ENCODE peak calls at places on chromosome 13, in seven cellular contexts. A, Z, L, G, K, W and C are unnamed samples.

GRCh38 chr13:19791953-19792537 is 9.3 kb upstream of the PSPC1 start:
- DNase-seq in A (no peak), Z (no peak), L (no peak), G (no peak), K (no peak), W (peak), C (no peak)

GRCh38 chr13:79589605-79590511 is 108.9 kb downstream of the NDFIP2 start:
- DNase-seq in A (no peak), Z (no peak), L (no peak), G (no peak), K (peak), W (no peak), C (no peak)

GRCh38 chr13:46961719-46962118 is 64.9 kb upstream of the HTR2A start:
- DNase-seq in A (no peak), Z (no peak), L (peak), G (peak), K (peak), W (no peak), C (no peak)

GRCh38 chr13:95714142-95714832 is 37.3 kb downstream of the DNAJC3 start:
- DNase-seq in A (no peak), Z (peak), L (peak), G (no peak), K (peak), W (no peak), C (no peak)

GRCh38 chr13:93180376-93180966 is 46.1 kb upstream of the GPC6 start:
- DNase-seq in A (no peak), Z (no peak), L (peak), G (no peak), K (no peak), W (no peak), C (no peak)

GRCh38 chr13:94369862-94370491 is 109.5 kb downstream of the DCT start:
- DNase-seq in A (peak), Z (no peak), L (no peak), G (no peak), K (no peak), W (no peak), C (no peak)

GRCh38 chr13:61608138-61608537 is 192.5 kb upstream of the PCDH20 start:
- DNase-seq in A (no peak), Z (no peak), L (no peak), G (no peak), K (no peak), W (peak), C (no peak)

GRCh38 chr13:50618206-50618605 is 225.3 kb downstream of the DLEU7 start:
- DNase-seq in A (no peak), Z (no peak), L (no peak), G (no peak), K (no peak), W (no peak), C (no peak)

GRCh38 chr13:99436013-99436412 is 65.3 kb upstream of the TM9SF2 start:
- DNase-seq in A (no peak), Z (no peak), L (no peak), G (no peak), K (no peak), W (no peak), C (no peak)

GRCh38 chr13:39777527-39778061 is 122.1 kb downstream of the COG6 start:
- DNase-seq in A (peak), Z (peak), L (peak), G (peak), K (peak), W (no peak), C (peak)

GRCh38 chr13:42477588-42478190 is 96.3 kb upstream of the TNFSF11 start:
- DNase-seq in A (no peak), Z (no peak), L (no peak), G (no peak), K (no peak), W (no peak), C (no peak)

GRCh38 chr13:99415851-99416331 is 85.4 kb upstream of the TM9SF2 start:
- DNase-seq in A (no peak), Z (no peak), L (no peak), G (no peak), K (no peak), W (no peak), C (no peak)

GRCh38 chr13:108200781-108201398 is 14.4 kb downstream of the LIG4 start:
- DNase-seq in A (no peak), Z (no peak), L (no peak), G (no peak), K (peak), W (no peak), C (no peak)

GRCh38 chr13:74290324-74290773 is 156.1 kb upstream of the KLF12 start:
- DNase-seq in A (peak), Z (peak), L (peak), G (peak), K (peak), W (peak), C (no peak)

GRCh38 chr13:39484506-39485313 is 118.3 kb downstream of the LHFPL6 start:
- DNase-seq in A (no peak), Z (no peak), L (peak), G (no peak), K (no peak), W (no peak), C (no peak)

GRCh38 chr13:48437381-48437780 is 24.5 kb upstream of the LPAR6 start:
- DNase-seq in A (no peak), Z (no peak), L (no peak), G (no peak), K (no peak), W (no peak), C (no peak)